ENCODE peak calls at places on chromosomes 1 and 21, in nine cellular contexts. K is GM23338; Y is adrenal gland; V is BE2C; G is CD4-positive, alpha-beta T cell; L is gastrocnemius medialis; B is brain microvascular endothelial cell; H is CD4-positive, alpha-beta memory T cell; M is heart right ventricle. D is an unnamed sample. For H3K27me3, the result is how much of the 10 kb centered on the place peaks cover.

GRCh38 chr1:108117908-108118902 is 81.9 kb downstream of the SLC25A24 start:
- DNase-seq in K (no peak), Y (peak), V (peak), G (no peak), L (no peak), B (peak), H (no peak), M (no peak), D (no peak)

GRCh38 chr1:8014381-8014988 is 11.6 kb downstream of the ERRFI1 start:
- DNase-seq in K (no peak), Y (no peak), V (no peak), G (no peak), L (no peak), B (no peak), H (no peak), M (no peak), D (no peak)

GRCh38 chr21:34534522-34534921 is 22.5 kb upstream of the KCNE1 start:
- DNase-seq in K (no peak), Y (no peak), V (no peak), G (no peak), L (no peak), B (no peak), H (no peak), M (no peak), D (no peak)

GRCh38 chr1:87972818-87973217 is 644.1 kb downstream of the LMO4 start:
- DNase-seq in K (no peak), Y (no peak), V (no peak), G (no peak), L (no peak), B (no peak), H (no peak), M (no peak), D (no peak)

GRCh38 chr1:225868631-225869330 is 13.4 kb downstream of the TMEM63A start:
- DNase-seq in K (no peak), Y (no peak), V (no peak), G (no peak), L (no peak), B (no peak), H (no peak), M (no peak), D (no peak)

GRCh38 chr1:178772952-178773351 is 47.9 kb downstream of the RALGPS2 start:
- DNase-seq in K (no peak), Y (no peak), V (no peak), G (no peak), L (no peak), B (no peak), H (no peak), M (no peak), D (no peak)

GRCh38 chr21:44513389-44514217 is 26.4 kb downstream of the KRTAP10-1 start:
- DNase-seq in K (no peak), Y (no peak), V (no peak), G (no peak), L (no peak), B (no peak), H (no peak), M (peak), D (no peak)

GRCh38 chr1:60903591-60903990 is 178.8 kb upstream of the NFIA start:
- DNase-seq in K (peak), Y (no peak), V (peak), G (no peak), L (peak), B (no peak), H (no peak), M (peak), D (no peak)

GRCh38 chr1:75203415-75204277 is 69.5 kb downstream of the LHX8 start:
- DNase-seq in K (peak), Y (no peak), V (peak), G (no peak), L (no peak), B (peak), H (no peak), M (no peak), D (peak)

GRCh38 chr1:189616893-189617292 is 860.8 kb downstream of the BRINP3 start:
- DNase-seq in K (no peak), Y (no peak), V (peak), G (no peak), L (no peak), B (peak), H (no peak), M (no peak), D (no peak)

GRCh38 chr1:170840371-170840770 is 95.0 kb upstream of the MROH9 start:
- DNase-seq in K (no peak), Y (no peak), V (no peak), G (no peak), L (no peak), B (no peak), H (no peak), M (no peak), D (no peak)

GRCh38 chr1:37914719-37915483 is 32.0 kb downstream of the INPP5B start:
- DNase-seq in K (no peak), Y (no peak), V (no peak), G (no peak), L (no peak), B (no peak), H (no peak), M (no peak), D (no peak)

GRCh38 chr1:67566803-67567202 is 118.2 kb upstream of the GADD45A start:
- DNase-seq in K (no peak), Y (no peak), V (no peak), G (no peak), L (no peak), B (no peak), H (no peak), M (no peak), D (no peak)

GRCh38 chr1:47679826-47680225 is 242.0 kb downstream of the FOXD2 start:
- DNase-seq in K (no peak), Y (peak), V (no peak), G (no peak), L (no peak), B (no peak), H (no peak), M (no peak), D (no peak)

GRCh38 chr1:245039196-245039595 is 115.6 kb upstream of the KIF26B start:
- DNase-seq in K (no peak), Y (no peak), V (no peak), G (no peak), L (no peak), B (no peak), H (no peak), M (no peak), D (no peak)

GRCh38 chr1:17119744-17120482 is 662 bp upstream of the PADI2 start:
- DNase-seq in K (peak), Y (peak), V (peak), G (no peak), L (no peak), B (no peak), H (no peak), M (no peak), D (no peak)

GRCh38 chr1:243798726-243799125 is 51.3 kb downstream of the AKT3 start:
- DNase-seq in K (no peak), Y (no peak), V (no peak), G (no peak), L (no peak), B (peak), H (no peak), M (no peak), D (no peak)

GRCh38 chr1:205046870-205047269 is 3.9 kb downstream of the CNTN2 start:
- DNase-seq in K (no peak), Y (no peak), V (no peak), G (no peak), L (no peak), B (no peak), H (no peak), M (no peak), D (no peak)

GRCh38 chr1:197774691-197775281 is 494 bp downstream of the DENND1B start:
- DNase-seq in K (peak), Y (peak), V (peak), G (peak), L (no peak), B (no peak), H (peak), M (peak), D (no peak)

GRCh38 chr21:45261093-45261492 is 26.6 kb downstream of the POFUT2 start:
- DNase-seq in K (no peak), Y (no peak), V (no peak), G (no peak), L (no peak), B (no peak), H (no peak), M (no peak), D (no peak)

GRCh38 chr1:176568185-176568584 is 105.2 kb downstream of the PAPPA2 start:
- DNase-seq in K (no peak), Y (no peak), V (no peak), G (no peak), L (no peak), B (no peak), H (no peak), M (no peak), D (no peak)

GRCh38 chr21:32300117-32300681 is 1.5 kb downstream of the MRAP start:
- DNase-seq in K (no peak), Y (no peak), V (no peak), G (no peak), L (no peak), B (no peak), H (no peak), M (no peak), D (no peak)

GRCh38 chr1:111563619-111564018 is 56.0 kb upstream of the RAP1A start:
- DNase-seq in K (no peak), Y (no peak), V (no peak), G (no peak), L (no peak), B (peak), H (no peak), M (no peak), D (no peak)

GRCh38 chr1:151616505-151616849 is 4.6 kb downstream of the SNX27 start:
- DNase-seq in K (no peak), Y (no peak), V (no peak), G (no peak), L (no peak), B (no peak), H (no peak), M (no peak), D (no peak)

GRCh38 chr1:93613895-93614294 is 67.7 kb downstream of the BCAR3 start:
- DNase-seq in K (no peak), Y (peak), V (no peak), G (no peak), L (peak), B (peak), H (no peak), M (peak), D (no peak)

GRCh38 chr1:184002071-184002470 is 35.5 kb downstream of the COLGALT2 start:
- DNase-seq in K (no peak), Y (peak), V (no peak), G (no peak), L (no peak), B (peak), H (no peak), M (no peak), D (no peak)

GRCh38 chr1:28144203-28145135 is 32.0 kb downstream of the PTAFR start:
- DNase-seq in K (no peak), Y (no peak), V (peak), G (no peak), L (no peak), B (peak), H (no peak), M (no peak), D (no peak)

GRCh38 chr1:246281639-246282038 is 225.4 kb downstream of the SMYD3 start:
- DNase-seq in K (no peak), Y (no peak), V (no peak), G (no peak), L (no peak), B (no peak), H (no peak), M (no peak), D (no peak)

GRCh38 chr1:30461640-30462039 is 261.7 kb downstream of the MATN1 start:
- DNase-seq in K (no peak), Y (no peak), V (no peak), G (peak), L (no peak), B (no peak), H (no peak), M (no peak), D (no peak)
- H3K27me3 ChIP-seq in K (under half), Y (under half), V (under half), G (under half), L (under half), B (under half), H (under half), M (under half), D (under half)

DNA sequence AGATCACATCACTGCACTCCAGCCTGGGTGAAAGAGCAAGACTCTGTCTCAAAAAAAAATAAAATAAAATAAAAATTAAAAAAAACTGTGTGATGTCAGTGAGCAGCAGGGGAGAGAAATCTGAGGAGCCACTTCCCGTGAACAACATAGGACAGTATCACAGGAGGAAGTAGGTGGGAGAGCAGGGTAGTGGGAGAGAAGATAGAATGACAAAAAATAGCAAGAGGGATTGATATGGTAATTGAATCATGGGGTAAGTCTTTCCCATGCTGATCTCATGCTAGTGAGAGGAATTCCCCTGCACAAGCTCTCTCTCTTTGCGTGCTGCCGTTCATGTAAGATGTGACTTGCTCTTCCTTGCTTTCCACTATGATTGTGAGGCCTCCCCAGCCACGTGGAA is 81.6 kb upstream of the PBX1 start:
- DNase-seq in K (peak), Y (no peak), V (no peak), G (no peak), L (no peak), B (no peak), H (no peak), M (no peak), D (peak)
- H3K27me3 ChIP-seq in K (under half), Y (under half), V (under half), G (under half), L (under half), B (under half), H (under half), M (under half), D (under half)

DNA sequence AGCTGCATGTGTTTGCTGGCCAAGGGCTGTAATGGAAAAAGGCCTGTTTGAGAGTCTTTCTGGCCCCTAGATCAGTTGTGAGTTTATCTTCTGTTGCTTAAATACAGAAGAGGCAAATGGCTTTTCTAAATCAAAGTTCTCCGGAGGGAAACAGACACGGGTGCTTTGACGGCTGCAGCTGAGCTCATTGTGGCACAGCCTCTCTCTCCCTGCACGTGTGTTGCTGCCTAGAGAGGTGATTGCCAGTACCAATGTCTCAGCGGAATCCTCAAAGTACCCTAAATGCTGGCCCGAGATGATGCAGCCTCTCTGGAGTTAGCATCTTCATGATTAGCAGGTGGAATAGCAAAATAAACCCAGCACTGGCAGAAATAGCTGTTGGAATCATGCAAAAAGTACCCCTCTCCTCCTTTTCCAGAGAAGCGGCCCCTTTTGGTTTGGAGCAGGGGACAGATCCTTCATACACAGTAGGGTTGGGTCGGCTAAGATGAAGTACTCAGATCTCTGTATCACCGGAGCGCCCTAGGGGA is 192.2 kb downstream of the PRDM2 start:
- DNase-seq in K (peak), Y (no peak), V (no peak), G (no peak), L (no peak), B (no peak), H (no peak), M (no peak), D (no peak)
- H3K27me3 ChIP-seq in K (half or more), Y (under half), V (under half), G (half or more), L (under half), B (under half), H (under half), M (half or more), D (under half)

GRCh38 chr1:36269408-36269838 is 36.7 kb upstream of the SH3D21 start:
- DNase-seq in K (no peak), Y (no peak), V (no peak), G (no peak), L (no peak), B (no peak), H (no peak), M (no peak), D (no peak)
- H3K27me3 ChIP-seq in K (under half), Y (under half), V (under half), G (under half), L (under half), B (under half), H (under half), M (under half), D (under half)

D was measured in iPS DF 6.9.